ENCODE peak calls at places on chromosomes 5 and 9, in ten cellular contexts. D is transverse colon, S is neuronal stem cell, H is mammary epithelial cell, Q is PC-3, Y is endodermal cell, X is heart left ventricle, J is ovary, A is tibial nerve, I is HCT116. L is an unnamed sample.

GRCh38 chr9:2241875-2242741 is 227.0 kb downstream of the SMARCA2 start:
- DNase-seq in D (peak; percentile 82), S (peak; percentile 72), H (peak; percentile 86), Q (peak; percentile 71), Y (peak; percentile 97), X (peak; percentile 84), J (peak; percentile 82), A (peak; percentile 70), I (peak; percentile 83), L (peak; percentile 82)

GRCh38 chr5:51657340-51658240 is 274.3 kb downstream of the ISL1 start:
- DNase-seq in D (no peak), S (no peak), H (peak; percentile 12), Q (peak; percentile 29), Y (no peak), X (no peak), J (no peak), A (no peak), I (no peak), L (no peak)

GRCh38 chr9:99021512-99021911 is 77.8 kb downstream of the COL15A1 start:
- DNase-seq in D (no peak), S (no peak), H (no peak), Q (no peak), Y (no peak), X (no peak), J (no peak), A (no peak), I (no peak), L (no peak)

GRCh38 chr9:77011973-77012817 is 7.3 kb upstream of the FOXB2 start:
- DNase-seq in D (peak; percentile 71), S (peak; percentile 83), H (no peak), Q (peak; percentile 17), Y (peak; percentile 97), X (no peak), J (no peak), A (peak; percentile 47), I (peak; percentile 38), L (peak; percentile 53)

GRCh38 chr5:141618030-141618803 is 583 bp downstream of the DIAPH1 start:
- DNase-seq in D (peak; percentile 71), S (peak; percentile 35), H (peak; percentile 77), Q (peak; percentile 76), Y (peak; percentile 90), X (peak; percentile 52), J (peak; percentile 26), A (no peak), I (peak; percentile 70), L (no peak)

GRCh38 chr9:120625222-120625621 is 45.3 kb upstream of the CDK5RAP2 start:
- DNase-seq in D (no peak), S (no peak), H (no peak), Q (no peak), Y (no peak), X (no peak), J (no peak), A (no peak), I (no peak), L (no peak)

GRCh38 chr5:31346896-31347557 is 153.5 kb downstream of the CDH6 start:
- DNase-seq in D (no peak), S (no peak), H (peak; percentile 23), Q (no peak), Y (no peak), X (no peak), J (no peak), A (no peak), I (no peak), L (no peak)

GRCh38 chr5:66247176-66247960 is 103.3 kb downstream of the SREK1 start:
- DNase-seq in D (no peak), S (no peak), H (peak; percentile 45), Q (peak; percentile 69), Y (no peak), X (no peak), J (no peak), A (no peak), I (peak; percentile 13), L (no peak)

GRCh38 chr5:154677921-154678320 is 77.3 kb upstream of the LARP1 start:
- DNase-seq in D (no peak), S (no peak), H (peak; percentile 29), Q (no peak), Y (no peak), X (no peak), J (no peak), A (no peak), I (no peak), L (no peak)

GRCh38 chr9:33106827-33107621 is 30.6 kb upstream of the SMU1 start:
- DNase-seq in D (no peak), S (no peak), H (peak; percentile 71), Q (peak; percentile 53), Y (peak; percentile 65), X (peak; percentile 74), J (peak; percentile 35), A (no peak), I (no peak), L (peak; percentile 58)

GRCh38 chr5:173051746-173052145 is 4.4 kb upstream of the CREBRF start:
- DNase-seq in D (no peak), S (no peak), H (no peak), Q (peak; percentile 49), Y (no peak), X (no peak), J (no peak), A (no peak), I (no peak), L (no peak)

GRCh38 chr9:36151306-36152210 is 15.0 kb downstream of the GLIPR2 start:
- DNase-seq in D (peak; percentile 81), S (no peak), H (no peak), Q (peak; percentile 14), Y (no peak), X (peak; percentile 44), J (no peak), A (no peak), I (no peak), L (peak; percentile 59)

GRCh38 chr5:168064457-168064856 is 227.0 kb upstream of the WWC1 start:
- DNase-seq in D (no peak), S (no peak), H (no peak), Q (no peak), Y (no peak), X (no peak), J (no peak), A (no peak), I (no peak), L (no peak)

GRCh38 chr9:95092321-95093072 is 225.0 kb downstream of the FANCC start:
- DNase-seq in D (peak; percentile 57), S (peak; percentile 56), H (peak; percentile 98), Q (peak; percentile 78), Y (no peak), X (no peak), J (no peak), A (no peak), I (peak; percentile 71), L (no peak)

GRCh38 chr9:129761293-129761900 is 8.6 kb upstream of the PTGES start:
- DNase-seq in D (peak; percentile 66), S (no peak), H (no peak), Q (no peak), Y (no peak), X (peak; percentile 76), J (peak; percentile 81), A (no peak), I (no peak), L (peak; percentile 76)

GRCh38 chr5:177176175-177176704 is 42.7 kb downstream of the NSD1 start:
- DNase-seq in D (no peak), S (no peak), H (no peak), Q (no peak), Y (no peak), X (no peak), J (no peak), A (no peak), I (no peak), L (no peak)

GRCh38 chr5:177169271-177169670 is 35.7 kb downstream of the NSD1 start:
- DNase-seq in D (no peak), S (no peak), H (no peak), Q (no peak), Y (no peak), X (no peak), J (no peak), A (no peak), I (no peak), L (no peak)

GRCh38 chr5:177175336-177175735 is 41.8 kb downstream of the NSD1 start:
- DNase-seq in D (no peak), S (no peak), H (no peak), Q (no peak), Y (no peak), X (no peak), J (no peak), A (no peak), I (no peak), L (no peak)

DNA sequence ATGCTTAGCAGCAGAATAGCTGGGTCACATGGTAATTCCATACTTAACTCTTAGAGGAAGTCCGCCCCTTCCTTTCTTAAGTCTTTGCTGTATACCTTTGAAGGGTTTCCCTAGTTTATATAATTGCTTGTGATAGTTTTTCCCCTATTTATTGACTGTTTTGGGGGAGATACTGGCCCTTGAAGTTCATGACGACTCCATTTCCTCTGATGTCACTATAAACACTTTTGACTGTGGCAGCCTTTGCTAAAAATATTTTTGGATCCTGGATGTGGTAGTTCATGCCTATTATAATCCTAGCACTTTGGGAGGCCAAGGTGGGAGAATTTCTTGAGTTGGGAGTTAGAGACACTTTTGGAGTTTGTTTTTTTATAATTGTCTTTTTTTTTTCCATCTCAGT is 38.4 kb downstream of the NSD1 start:
- DNase-seq in D (no peak), S (no peak), H (no peak), Q (no peak), Y (no peak), X (no peak), J (no peak), A (no peak), I (no peak), L (no peak)
- H3K4me1 ChIP-seq in D (peaks cover 12% of the 10 kb centered on the region), S (no peaks in the 10 kb centered on the region), H (no peaks in the 10 kb centered on the region), Q (no peaks in the 10 kb centered on the region), Y (no peaks in the 10 kb centered on the region), X (peaks cover 6% of the 10 kb centered on the region), J (peaks cover 8% of the 10 kb centered on the region), A (no peaks in the 10 kb centered on the region), I (no peaks in the 10 kb centered on the region), L (peaks cover 23% of the 10 kb centered on the region)

GRCh38 chr9:137452761-137453642 is 6.1 kb downstream of the NSMF start:
- DNase-seq in D (peak; percentile 23), S (no peak), H (no peak), Q (no peak), Y (no peak), X (peak; percentile 29), J (peak; percentile 30), A (no peak), I (no peak), L (peak; percentile 23)
- H3K4me3 ChIP-seq in D (peak overlapping the region; percentile 25), S (no peak overlapping the region), H (no peak overlapping the region), Q (no peak overlapping the region), Y (no peak overlapping the region), X (peak overlapping the region; percentile 33), J (no peak overlapping the region), A (peak overlapping the region; percentile 40), I (no peak overlapping the region), L (peak overlapping the region; percentile 57)

GRCh38 chr9:72749276-72749675 is 203.6 kb downstream of the ALDH1A1 start:
- DNase-seq in D (peak; percentile 33), S (no peak), H (peak; percentile 51), Q (no peak), Y (no peak), X (no peak), J (no peak), A (no peak), I (no peak), L (no peak)
- H3K27ac ChIP-seq in D (no peak overlapping the region), S (no peak overlapping the region), H (no peak overlapping the region), Q (no peak overlapping the region), Y (no peak overlapping the region), X (no peak overlapping the region), J (no peak overlapping the region), A (no peak overlapping the region), I (no peak overlapping the region), L (no peak overlapping the region)

DNA sequence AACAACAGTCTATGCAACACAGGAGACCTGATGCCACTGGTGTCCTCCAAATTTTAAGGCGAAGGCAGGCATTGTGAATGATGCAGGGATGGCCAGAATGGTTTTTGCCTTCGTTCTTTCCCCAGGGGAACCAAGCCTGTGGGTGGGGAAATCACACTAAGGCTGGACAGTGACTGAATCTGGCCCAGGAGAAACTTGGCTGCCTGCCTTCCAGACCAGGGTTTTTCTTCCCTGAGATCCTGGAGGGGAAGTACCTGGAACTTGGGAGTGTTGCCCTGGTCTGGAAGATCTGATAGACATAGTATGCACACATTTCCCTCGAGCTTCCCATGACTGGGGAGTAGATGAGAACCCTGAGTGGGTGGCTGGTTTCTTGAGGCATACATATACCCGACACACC is 699 bp upstream of the IL11RA start:
- DNase-seq in D (peak; percentile 47), S (no peak), H (peak; percentile 60), Q (no peak), Y (no peak), X (no peak), J (peak; percentile 52), A (no peak), I (no peak), L (no peak)
- H3K4me1 ChIP-seq in D (peaks cover 58% of the 10 kb centered on the region), S (peaks cover 40% of the 10 kb centered on the region), H (peaks cover 22% of the 10 kb centered on the region), Q (peaks cover 24% of the 10 kb centered on the region), Y (peaks cover 26% of the 10 kb centered on the region), X (peaks cover 42% of the 10 kb centered on the region), J (peaks cover 46% of the 10 kb centered on the region), A (no peaks in the 10 kb centered on the region), I (peaks cover 45% of the 10 kb centered on the region), L (peaks cover 84% of the 10 kb centered on the region)